ENCODE peak calls at places on chromosome 16, in seven cellular contexts. A is mammary epithelial cell, X is lung, B is esophagus muscularis mucosa, N is testis, T is stomach, R is PC-3. Z is an unnamed sample.

GRCh38 chr16:81526935-81527334 is 82.3 kb downstream of the CMIP start:
- DNase-seq in A (peak), X (peak), B (no peak), N (peak), T (no peak), R (no peak), Z (no peak)

GRCh38 chr16:56950881-56951771 is 10.6 kb upstream of the CETP start:
- DNase-seq in A (peak), X (peak), B (no peak), N (peak), T (peak), R (peak), Z (no peak)

GRCh38 chr16:90077240-90077756 is at the start of gene PRDM7:
- DNase-seq in A (peak), X (peak), B (peak), N (peak), T (peak), R (peak), Z (peak)

GRCh38 chr16:324451-325334 is 27.8 kb downstream of the AXIN1 start:
- DNase-seq in A (no peak), X (no peak), B (no peak), N (no peak), T (no peak), R (no peak), Z (no peak)

GRCh38 chr16:67504190-67505021 is 21.1 kb upstream of the AGRP start:
- DNase-seq in A (no peak), X (peak), B (no peak), N (peak), T (no peak), R (peak), Z (no peak)

GRCh38 chr16:79318137-79318899 is 282.2 kb downstream of the MAF start:
- DNase-seq in A (no peak), X (no peak), B (no peak), N (no peak), T (no peak), R (no peak), Z (no peak)

GRCh38 chr16:66304961-66305360 is 61.5 kb upstream of the CDH5 start:
- DNase-seq in A (no peak), X (no peak), B (no peak), N (no peak), T (peak), R (no peak), Z (peak)

GRCh38 chr16:85574672-85575475 is 38.2 kb upstream of the GSE1 start:
- DNase-seq in A (no peak), X (no peak), B (no peak), N (no peak), T (peak), R (no peak), Z (no peak)

GRCh38 chr16:86080131-86080875 is 181.3 kb downstream of the IRF8 start:
- DNase-seq in A (no peak), X (no peak), B (no peak), N (no peak), T (no peak), R (no peak), Z (no peak)

GRCh38 chr16:46765050-46765449 is 16.9 kb upstream of the MYLK3 start:
- DNase-seq in A (peak), X (no peak), B (peak), N (no peak), T (no peak), R (no peak), Z (no peak)

GRCh38 chr16:84683691-84684591 is 15.9 kb upstream of the USP10 start:
- DNase-seq in A (no peak), X (no peak), B (no peak), N (no peak), T (no peak), R (no peak), Z (no peak)

GRCh38 chr16:80788016-80788415 is 16.4 kb downstream of the CDYL2 start:
- DNase-seq in A (no peak), X (no peak), B (no peak), N (no peak), T (no peak), R (no peak), Z (no peak)

GRCh38 chr16:72819345-72819744 is 228.6 kb downstream of the ZFHX3 start:
- DNase-seq in A (peak), X (no peak), B (no peak), N (no peak), T (no peak), R (peak), Z (no peak)

GRCh38 chr16:48409839-48410610 is 24.8 kb upstream of the SIAH1 start:
- DNase-seq in A (peak), X (peak), B (no peak), N (peak), T (peak), R (peak), Z (no peak)

GRCh38 chr16:21169249-21169981 is 10.9 kb downstream of the LDAF1 start:
- DNase-seq in A (peak), X (no peak), B (no peak), N (no peak), T (no peak), R (no peak), Z (no peak)

GRCh38 chr16:83475108-83475507 is 332.7 kb upstream of the HSBP1 start:
- DNase-seq in A (no peak), X (no peak), B (no peak), N (no peak), T (no peak), R (peak), Z (no peak)

GRCh38 chr16:81473066-81473488 is 28.5 kb downstream of the CMIP start:
- DNase-seq in A (no peak), X (no peak), B (no peak), N (no peak), T (no peak), R (no peak), Z (no peak)

DNA sequence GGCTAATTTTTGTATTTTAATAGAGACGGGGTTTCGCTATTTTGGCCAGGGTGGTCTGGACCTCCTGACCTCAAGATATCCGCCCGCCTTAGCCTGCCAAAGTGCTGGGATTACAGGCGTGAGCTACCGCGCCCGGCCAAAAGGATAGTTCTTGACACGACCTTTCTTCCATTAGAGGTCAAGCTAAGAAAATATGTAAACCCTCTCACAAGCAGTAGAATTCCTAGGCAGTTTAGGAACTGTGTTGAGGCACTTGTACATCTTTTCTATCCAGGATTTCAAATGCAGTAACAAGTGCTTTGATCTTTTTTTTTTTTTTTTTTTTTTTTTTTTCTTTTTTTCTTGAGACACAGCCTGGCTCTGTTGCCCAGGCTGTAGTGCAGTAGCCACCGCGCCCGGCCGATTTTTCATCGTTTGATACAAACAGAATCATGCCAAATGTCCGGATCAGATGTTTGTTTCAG is 1.4 kb upstream of the ARL6IP1 start:
- DNase-seq in A (no peak), X (no peak), B (no peak), N (no peak), T (no peak), R (no peak), Z (no peak)
- H3K27ac ChIP-seq in A (no peak), X (no peak), B (peak), N (no peak), T (peak), R (peak), Z (peak)

DNA sequence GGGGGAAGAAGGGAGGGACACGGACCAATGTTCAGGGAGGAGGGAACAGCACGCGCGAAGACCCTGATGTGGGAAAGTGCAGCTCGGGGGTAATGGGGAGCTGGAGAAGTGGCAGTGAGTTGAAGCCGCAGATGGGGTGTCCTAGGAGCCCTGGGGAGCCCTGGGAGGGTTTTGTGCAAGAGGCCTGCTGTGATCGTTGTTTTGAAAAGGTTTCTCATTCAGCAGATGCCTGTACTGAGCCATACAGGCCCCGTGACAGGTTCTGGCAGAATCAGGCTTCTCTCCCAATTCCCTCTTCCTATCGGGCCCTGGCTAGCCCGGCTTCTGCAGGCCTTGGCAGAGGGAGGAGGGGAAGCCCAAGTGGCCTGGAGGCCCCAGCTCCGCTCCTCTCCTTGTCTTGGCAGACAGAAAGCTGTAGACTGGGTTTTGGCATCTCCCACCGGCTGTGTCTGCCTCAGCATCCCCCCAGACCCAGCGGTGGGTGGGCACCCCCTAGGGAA is 38.4 kb upstream of the EMP2 start:
- DNase-seq in A (peak), X (no peak), B (no peak), N (no peak), T (no peak), R (no peak), Z (no peak)
- H3K4me3 ChIP-seq in A (peak), X (no peak), B (no peak), N (no peak), T (no peak), R (no peak), Z (no peak)

GRCh38 chr16:71623597-71623996 is 2.4 kb upstream of the MARVELD3 start:
- DNase-seq in A (no peak), X (no peak), B (no peak), N (no peak), T (no peak), R (no peak), Z (no peak)
- TF ChIP-seq CTCF in A (no peak), X (no peak), B (no peak), N (no peak), T (no peak), R (no peak), Z (no peak)

DNA sequence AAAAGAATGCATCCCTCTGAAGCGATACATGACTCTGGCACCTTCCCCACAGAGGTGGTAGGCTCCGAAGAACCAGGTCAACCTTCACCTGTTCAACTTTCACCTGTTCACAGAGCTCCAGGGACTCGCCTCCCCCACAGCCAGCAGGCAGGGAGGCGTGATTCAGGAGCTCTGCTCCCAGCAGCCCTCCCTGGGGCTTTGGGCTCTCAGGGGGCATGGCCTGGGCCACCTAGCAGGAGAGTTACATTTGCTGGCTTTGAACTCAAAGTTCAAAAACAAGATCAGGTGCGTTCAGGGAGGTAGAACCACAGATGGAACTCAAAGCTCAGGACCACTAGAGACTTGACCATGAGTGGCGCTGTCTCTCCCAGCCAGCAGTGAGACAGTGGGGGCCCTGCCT is 5.4 kb downstream of the VAC14 start:
- DNase-seq in A (no peak), X (no peak), B (no peak), N (no peak), T (no peak), R (no peak), Z (no peak)
- H3K27ac ChIP-seq in A (no peak), X (no peak), B (no peak), N (no peak), T (no peak), R (no peak), Z (no peak)

GRCh38 chr16:3982216-3982615 is 101.7 kb upstream of the CREBBP start:
- DNase-seq in A (no peak), X (no peak), B (no peak), N (peak), T (no peak), R (no peak), Z (no peak)

GRCh38 chr16:3980311-3981111 is 100.0 kb upstream of the CREBBP start:
- DNase-seq in A (no peak), X (no peak), B (no peak), N (peak), T (no peak), R (peak), Z (no peak)

GRCh38 chr16:3977376-3977775 is 96.9 kb upstream of the CREBBP start:
- DNase-seq in A (no peak), X (no peak), B (no peak), N (no peak), T (no peak), R (no peak), Z (no peak)

GRCh38 chr16:3979518-3979917 is 99.0 kb upstream of the CREBBP start:
- DNase-seq in A (no peak), X (no peak), B (no peak), N (no peak), T (no peak), R (no peak), Z (no peak)

DNA sequence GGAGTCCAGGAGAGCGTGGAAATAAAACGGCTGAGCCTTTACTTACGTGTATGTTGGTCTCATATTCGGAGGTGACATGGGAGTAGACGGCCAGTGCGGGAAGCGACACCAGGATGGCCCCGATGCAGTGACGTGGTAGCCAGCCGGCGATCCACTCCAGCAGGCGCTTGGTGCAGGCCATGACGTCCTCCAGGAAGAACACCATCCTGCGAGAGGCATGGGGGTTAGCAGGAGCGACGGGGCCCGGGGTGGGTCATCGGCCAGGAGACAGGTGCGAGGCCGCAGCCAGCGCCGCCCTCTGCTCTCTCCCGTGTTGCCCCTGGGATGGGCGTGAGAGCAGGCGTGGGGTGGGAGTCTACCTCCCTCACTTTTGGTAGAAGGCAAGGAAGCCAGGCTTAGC is 98.6 kb upstream of the CREBBP start:
- DNase-seq in A (no peak), X (no peak), B (no peak), N (no peak), T (no peak), R (no peak), Z (no peak)
- H3K4me3 ChIP-seq in A (no peak), X (no peak), B (no peak), N (no peak), T (no peak), R (no peak), Z (no peak)

DNA sequence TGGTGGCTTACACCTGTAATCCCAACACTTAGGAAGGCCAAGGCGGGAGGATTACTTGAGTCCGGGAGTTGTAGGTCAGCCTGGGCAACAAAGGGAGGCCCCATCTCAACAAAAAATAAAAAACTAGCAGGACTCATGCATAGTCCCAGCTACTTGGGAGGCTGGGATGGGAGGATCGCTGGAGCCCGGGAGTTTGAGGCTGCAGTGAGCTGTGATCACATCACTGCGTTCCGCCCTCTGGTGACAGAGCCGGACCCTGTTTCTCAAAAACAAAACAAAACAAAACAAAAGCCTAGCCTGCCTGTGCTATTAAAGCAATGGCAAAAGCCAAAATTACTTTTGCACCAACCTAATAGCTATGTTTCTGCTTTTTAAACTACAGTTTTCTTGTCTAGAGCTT is 1.5 kb downstream of the FCSK start:
- DNase-seq in A (no peak), X (no peak), B (no peak), N (no peak), T (no peak), R (no peak), Z (no peak)
- TF ChIP-seq CTCF in A (no peak), X (no peak), B (no peak), N (no peak), T (no peak), R (no peak), Z (no peak)

GRCh38 chr16:8621572-8622314 is at the start of gene METTL22:
- DNase-seq in A (peak), X (peak), B (peak), N (peak), T (peak), R (peak), Z (peak)

GRCh38 chr16:8621221-8621571 is 302 bp upstream of the METTL22 start:
- DNase-seq in A (no peak), X (no peak), B (no peak), N (no peak), T (no peak), R (no peak), Z (no peak)

GRCh38 chr16:8619671-8620370 is 1.7 kb upstream of the METTL22 start:
- DNase-seq in A (no peak), X (no peak), B (no peak), N (no peak), T (no peak), R (no peak), Z (no peak)

GRCh38 chr16:8622315-8622656 is 788 bp downstream of the METTL22 start:
- DNase-seq in A (no peak), X (no peak), B (no peak), N (no peak), T (no peak), R (no peak), Z (no peak)

GRCh38 chr16:8620535-8620934 is 963 bp upstream of the METTL22 start:
- DNase-seq in A (peak), X (no peak), B (no peak), N (no peak), T (no peak), R (no peak), Z (no peak)
- H3K27ac ChIP-seq in A (no peak), X (no peak), B (no peak), N (no peak), T (no peak), R (no peak), Z (no peak)

DNA sequence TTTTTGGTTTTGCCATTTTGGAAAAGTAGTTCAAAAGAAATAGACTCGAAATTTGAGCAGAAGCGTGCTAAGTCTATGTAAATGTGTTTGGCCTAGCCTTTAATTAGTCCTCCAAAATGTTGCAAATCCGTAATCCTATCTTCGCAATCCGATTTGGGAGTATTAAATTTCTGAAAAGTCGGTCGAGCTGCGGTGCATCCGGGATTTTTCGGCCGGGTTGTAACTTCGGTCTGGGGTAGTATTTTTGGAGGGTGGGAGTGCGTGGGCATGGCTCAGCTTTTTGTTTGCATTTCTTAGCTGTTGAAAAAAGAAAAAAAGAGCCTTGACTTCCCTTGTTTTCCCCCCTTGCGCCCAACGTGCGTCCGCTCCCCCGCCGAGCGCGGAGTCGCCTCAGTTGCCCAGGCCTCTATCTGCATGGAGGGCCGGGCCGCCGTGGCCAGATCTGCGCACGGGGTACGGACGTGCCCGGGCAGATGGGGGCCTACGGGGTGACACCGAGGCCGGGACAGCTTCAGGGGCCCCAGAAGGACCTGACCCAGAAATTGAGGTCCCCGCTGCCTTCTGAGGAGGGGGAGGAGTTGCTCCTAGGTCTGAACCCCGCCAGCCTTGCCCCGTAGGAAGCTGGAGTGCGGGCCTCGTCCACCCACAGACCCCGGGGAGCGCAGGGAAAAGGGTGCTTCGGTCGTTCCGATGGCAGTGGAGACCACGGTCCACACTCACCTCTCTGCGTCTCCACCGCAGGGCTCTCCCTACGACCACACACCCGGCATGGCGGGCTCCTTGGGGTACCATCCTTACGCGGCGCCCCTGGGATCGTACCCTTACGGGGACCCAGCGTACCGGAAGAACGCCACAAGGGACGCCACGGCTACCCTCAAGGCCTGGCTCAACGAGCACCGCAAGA is 1.3 kb downstream of the IRX5 start:
- DNase-seq in A (peak), X (no peak), B (peak), N (no peak), T (no peak), R (no peak), Z (no peak)
- H3K4me3 ChIP-seq in A (peak), X (peak), B (peak), N (peak), T (peak), R (no peak), Z (peak)

GRCh38 chr16:52827456-52827855 is 225.2 kb downstream of the CHD9NB start:
- DNase-seq in A (no peak), X (no peak), B (no peak), N (no peak), T (no peak), R (no peak), Z (no peak)
- TF ChIP-seq CTCF in A (no peak), X (no peak), B (no peak), N (no peak), T (no peak), R (no peak), Z (no peak)

Z was measured in ascending aorta.